ENCODE peak calls at places on chromosomes 7 and 10, in nine cellular contexts. J is GM03348; X is activated T-cell treated with anti-CD3 and anti-CD28 coated beads, Interleukin-2, amount 50 U/mL, for 24 hours; E is NCI-H1105; Q is naive thymus-derived CD8-positive, alpha-beta T cell; F is GM04504; G is activated CD4-positive, alpha-beta T cell treated with anti-CD3 and anti-CD28 coated beads, Interleukin-2, amount 50 U/mL, for 1 hour; A is endothelial cell; Z is GM10248. K is an unnamed sample.

GRCh38 chr10:47253651-47254375 is 46.2 kb upstream of the GDF10 start:
- DNase-seq in G (no peak), A (no peak), E (no peak), Z (no peak), F (no peak), Q (no peak), X (no peak), J (peak; percentile 84), K (no peak)

GRCh38 chr10:12187321-12187905 is 8.3 kb downstream of the NUDT5 start:
- DNase-seq in E (no peak), Q (no peak), A (no peak), X (no peak), G (no peak), J (no peak), F (no peak), Z (no peak), K (no peak)

GRCh38 chr7:33495207-33495606 is 365.8 kb downstream of the BBS9 start:
- DNase-seq in Z (no peak), F (peak; percentile 32), Q (no peak), A (no peak), X (no peak), J (peak; percentile 74), G (no peak), E (no peak), K (no peak)

GRCh38 chr10:114151486-114151885 is 22.5 kb downstream of the CCDC186 start:
- DNase-seq in X (no peak), A (no peak), Q (no peak), E (no peak), F (peak; percentile 47), J (peak; percentile 72), G (no peak), Z (no peak), K (no peak)

GRCh38 chr10:59499460-59499859 is 137.1 kb upstream of the FAM13C start:
- DNase-seq in J (no peak), G (no peak), X (no peak), Z (no peak), A (no peak), E (no peak), F (no peak), Q (no peak), K (no peak)

GRCh38 chr7:20218261-20218660 is 1.1 kb upstream of the MACC1 start:
- DNase-seq in A (no peak), J (no peak), Z (no peak), E (no peak), X (no peak), Q (no peak), F (no peak), G (no peak), K (no peak)

GRCh38 chr7:107638594-107638993 is 22.0 kb upstream of the SLC26A4 start:
- DNase-seq in G (no peak), F (no peak), Q (no peak), X (no peak), E (no peak), Z (peak; percentile 43), J (no peak), A (no peak), K (no peak)

GRCh38 chr10:103757531-103758293 is 97.7 kb downstream of the SH3PXD2A start:
- DNase-seq in Z (no peak), X (no peak), G (peak; percentile 43), J (peak; percentile 75), A (peak; percentile 71), F (peak; percentile 68), Q (no peak), E (no peak), K (peak; percentile 80)

GRCh38 chr7:156397249-156397648 is 243.3 kb upstream of the RNF32 start:
- DNase-seq in F (no peak), X (no peak), Z (no peak), J (no peak), Q (no peak), A (no peak), G (no peak), E (no peak), K (no peak)

GRCh38 chr7:54015251-54015650 is 526.9 kb upstream of the VSTM2A start:
- DNase-seq in J (no peak), E (no peak), G (no peak), Q (no peak), A (no peak), F (no peak), Z (no peak), X (no peak), K (no peak)

GRCh38 chr10:117956972-117957371 is 89.8 kb downstream of the RAB11FIP2 start:
- DNase-seq in G (no peak), J (no peak), X (no peak), Q (no peak), F (no peak), A (no peak), Z (no peak), E (no peak), K (no peak)

GRCh38 chr7:154574235-154574634 is 428.7 kb downstream of the PAXIP1 start:
- DNase-seq in E (no peak), F (no peak), X (no peak), J (no peak), A (no peak), Q (no peak), Z (no peak), G (no peak), K (no peak)

GRCh38 chr7:38978474-38978873 is 765 bp downstream of the POU6F2 start:
- DNase-seq in X (no peak), J (no peak), F (no peak), Q (no peak), G (no peak), E (no peak), A (no peak), Z (no peak), K (no peak)

GRCh38 chr10:37712489-37713131 is 144.8 kb downstream of the ZNF248 start:
- DNase-seq in J (no peak), Z (no peak), Q (no peak), E (no peak), F (no peak), X (no peak), G (no peak), A (no peak), K (no peak)

GRCh38 chr10:120599202-120599724 is 142.2 kb downstream of the PLPP4 start:
- DNase-seq in F (no peak), Z (no peak), J (no peak), A (no peak), X (no peak), Q (no peak), G (no peak), E (no peak), K (no peak)

GRCh38 chr7:147586526-147586925 is 1004.0 kb upstream of the C7orf33 start:
- DNase-seq in J (peak; percentile 17), A (no peak), Z (no peak), F (no peak), E (no peak), X (no peak), Q (no peak), G (no peak), K (no peak)

GRCh38 chr7:134686782-134687181 is 40.1 kb downstream of the BPGM start:
- DNase-seq in A (no peak), Q (no peak), Z (no peak), G (no peak), E (no peak), F (no peak), J (peak; percentile 58), X (no peak), K (no peak)

GRCh38 chr10:11553773-11554381 is 57.6 kb downstream of the USP6NL start:
- DNase-seq in E (no peak), F (no peak), Q (no peak), G (no peak), A (no peak), X (no peak), J (no peak), Z (peak; percentile 56), K (no peak)

GRCh38 chr7:73954861-73955260 is 73.1 kb upstream of the ELN start:
- DNase-seq in G (no peak), X (no peak), F (no peak), E (no peak), J (no peak), Q (no peak), Z (no peak), A (no peak), K (no peak)

GRCh38 chr10:128930422-128930821 is 536.6 kb upstream of the MGMT start:
- DNase-seq in F (no peak), G (no peak), E (no peak), X (no peak), A (no peak), J (no peak), Q (no peak), Z (no peak), K (no peak)

GRCh38 chr10:31030800-31031199 is 865 bp downstream of the ZNF438 start:
- DNase-seq in F (no peak), G (no peak), J (no peak), Z (no peak), A (no peak), E (no peak), Q (no peak), X (no peak), K (no peak)

GRCh38 chr7:137576481-137576880 is 232.9 kb upstream of the PTN start:
- DNase-seq in Z (no peak), J (no peak), E (no peak), X (no peak), F (no peak), A (no peak), Q (no peak), G (no peak), K (no peak)

GRCh38 chr10:16381083-16381482 is 55.7 kb upstream of the PTER start:
- DNase-seq in E (no peak), G (no peak), A (no peak), Q (no peak), F (no peak), X (no peak), J (no peak), Z (peak; percentile 32), K (no peak)

GRCh38 chr10:128018236-128018635 is 108.0 kb downstream of the MKI67 start:
- DNase-seq in X (no peak), E (no peak), G (no peak), Q (no peak), A (no peak), Z (no peak), J (no peak), F (no peak), K (no peak)

GRCh38 chr10:93815304-93816091 is 57.8 kb downstream of the LGI1 start:
- DNase-seq in Q (no peak), Z (no peak), G (no peak), J (no peak), A (no peak), X (no peak), F (no peak), E (no peak), K (no peak)

GRCh38 chr7:158858592-158859503 is 2.5 kb downstream of the DYNC2I1 start:
- DNase-seq in Q (no peak), Z (no peak), F (no peak), E (no peak), X (no peak), A (no peak), G (no peak), J (no peak), K (no peak)

GRCh38 chr10:33722067-33722466 is 387.6 kb upstream of the NRP1 start:
- DNase-seq in J (no peak), G (no peak), Z (no peak), Q (no peak), X (no peak), A (no peak), E (no peak), F (no peak), K (no peak)

GRCh38 chr10:45040921-45041320 is 40.2 kb downstream of the ZNF22 start:
- DNase-seq in E (no peak), F (no peak), J (no peak), Z (no peak), X (no peak), G (no peak), A (no peak), Q (no peak), K (no peak)

GRCh38 chr7:92727755-92728154 is 108.6 kb downstream of the CDK6 start:
- DNase-seq in J (no peak), A (no peak), G (no peak), F (peak; percentile 25), X (no peak), E (no peak), Q (no peak), Z (no peak), K (no peak)

GRCh38 chr7:6162331-6162620 is 110.1 kb downstream of the CYTH3 start:
- DNase-seq in Q (no peak), X (no peak), F (no peak), G (no peak), A (no peak), E (no peak), Z (no peak), J (no peak), K (no peak)

GRCh38 chr7:97021443-97022261 is 3.0 kb downstream of the DLX5 start:
- DNase-seq in G (no peak), A (no peak), Z (no peak), E (no peak), Q (no peak), J (no peak), X (no peak), F (no peak), K (no peak)

K was measured in activated T-helper 2 cell treated with anti-CD3 and anti-CD28 coated beads, Interferon-gamma antibody, Interleukin-2, Interleukin-4, amounts not matched to agents 10 μg/mL and 5 μg/mL and 100 μg/mL, durations not matched to agents 14 hours and 24 hours and 36 hours.